ENCODE peak calls at places on chromosomes 5 and 9, in seven cellular contexts. G is A549, O is K562, A is HCT116, H is endothelial cell of umbilical vein, K is GM12878, Q is HepG2. F is an unnamed sample.
A peak's percentile ranks its signal among the peaks of the same experiment; 100 is the strongest.

GRCh38 chr5:82018462-82018861 is 46.6 kb downstream of the ATG10 start:
- DNase-seq in G (no peak), O (peak; percentile 59), A (no peak), H (no peak), K (no peak), Q (peak; percentile 80), F (peak; percentile 91)

GRCh38 chr5:1129725-1130082 is 17.8 kb upstream of the SLC12A7 start:
- DNase-seq in G (no peak), O (no peak), A (no peak), H (no peak), K (no peak), Q (no peak), F (no peak)

GRCh38 chr5:62720036-62720441 is 141.4 kb downstream of the LRRC70 start:
- DNase-seq in G (peak; percentile 37), O (peak; percentile 45), A (peak; percentile 31), H (peak; percentile 25), K (peak; percentile 34), Q (peak; percentile 30), F (peak; percentile 17)

GRCh38 chr5:64759960-64760695 is 8.4 kb downstream of the SREK1IP1 start:
- DNase-seq in G (no peak), O (peak; percentile 60), A (no peak), H (peak; percentile 40), K (no peak), Q (no peak), F (no peak)

GRCh38 chr5:55220433-55221185 is 6.5 kb downstream of the MCIDAS start:
- DNase-seq in G (no peak), O (no peak), A (no peak), H (no peak), K (no peak), Q (no peak), F (no peak)

GRCh38 chr5:165525268-165525667 is 2019.8 kb downstream of the MAT2B start:
- DNase-seq in G (no peak), O (no peak), A (no peak), H (no peak), K (no peak), Q (no peak), F (peak; percentile 20)

GRCh38 chr9:105993051-105993854 is 298.9 kb downstream of the TMEM38B start:
- DNase-seq in G (no peak), O (no peak), A (no peak), H (no peak), K (no peak), Q (no peak), F (no peak)

GRCh38 chr9:77846957-77847574 is 184.5 kb downstream of the GNAQ start:
- DNase-seq in G (no peak), O (no peak), A (no peak), H (peak; percentile 94), K (no peak), Q (no peak), F (peak; percentile 64)

GRCh38 chr9:135228983-135229625 is 141.6 kb downstream of the OLFM1 start:
- DNase-seq in G (no peak), O (no peak), A (no peak), H (no peak), K (no peak), Q (no peak), F (no peak)

GRCh38 chr9:136242908-136243525 is 2.6 kb downstream of the QSOX2 start:
- DNase-seq in G (no peak), O (peak; percentile 35), A (no peak), H (no peak), K (peak; percentile 11), Q (no peak), F (no peak)

GRCh38 chr9:136243631-136244030 is 2.0 kb downstream of the QSOX2 start:
- DNase-seq in G (no peak), O (no peak), A (no peak), H (no peak), K (peak; percentile 27), Q (no peak), F (no peak)

GRCh38 chr9:136245194-136246150 is at the start of gene QSOX2:
- DNase-seq in G (peak; percentile 70), O (peak; percentile 89), A (peak; percentile 54), H (peak; percentile 42), K (peak; percentile 11), Q (peak; percentile 46), F (peak; percentile 82)

GRCh38 chr9:136244776-136245193 is 827 bp downstream of the QSOX2 start:
- DNase-seq in G (no peak), O (no peak), A (no peak), H (no peak), K (no peak), Q (no peak), F (no peak)

GRCh38 chr9:136244116-136244775 is 1.4 kb downstream of the QSOX2 start:
- DNase-seq in G (no peak), O (peak; percentile 35), A (no peak), H (no peak), K (peak; percentile 76), Q (peak; percentile 84), F (peak; percentile 70)
- TF ChIP-seq POLR2A in G (no peak), O (no peak), A (no peak), H (no peak), K (no peak), Q (no peak), F (no peak)

DNA sequence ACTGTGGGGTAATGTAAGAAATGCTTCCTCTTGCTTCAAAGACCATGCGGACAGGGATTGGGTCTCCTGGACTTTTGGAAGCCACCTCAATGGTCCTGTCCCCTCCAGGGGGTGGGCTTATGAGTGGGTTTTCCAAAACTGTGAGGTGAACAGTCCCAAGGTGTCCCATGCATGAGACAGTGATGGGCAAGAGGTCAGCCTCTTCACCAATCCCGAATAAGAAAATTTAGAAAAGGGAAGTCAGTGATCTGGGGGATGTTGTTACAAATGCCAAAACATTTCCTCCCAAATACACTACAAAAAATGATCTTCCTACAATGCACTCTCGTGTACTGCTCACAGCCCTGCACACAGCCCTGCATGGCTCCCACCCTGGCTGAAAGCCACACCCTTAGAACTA is 215.7 kb upstream of the TBC1D2 start:
- DNase-seq in G (no peak), O (no peak), A (no peak), H (no peak), K (no peak), Q (no peak), F (peak; percentile 9)
- TF ChIP-seq CTCF in G (no peak), O (no peak), A (no peak), H (no peak), K (no peak), Q (no peak), F (no peak)

DNA sequence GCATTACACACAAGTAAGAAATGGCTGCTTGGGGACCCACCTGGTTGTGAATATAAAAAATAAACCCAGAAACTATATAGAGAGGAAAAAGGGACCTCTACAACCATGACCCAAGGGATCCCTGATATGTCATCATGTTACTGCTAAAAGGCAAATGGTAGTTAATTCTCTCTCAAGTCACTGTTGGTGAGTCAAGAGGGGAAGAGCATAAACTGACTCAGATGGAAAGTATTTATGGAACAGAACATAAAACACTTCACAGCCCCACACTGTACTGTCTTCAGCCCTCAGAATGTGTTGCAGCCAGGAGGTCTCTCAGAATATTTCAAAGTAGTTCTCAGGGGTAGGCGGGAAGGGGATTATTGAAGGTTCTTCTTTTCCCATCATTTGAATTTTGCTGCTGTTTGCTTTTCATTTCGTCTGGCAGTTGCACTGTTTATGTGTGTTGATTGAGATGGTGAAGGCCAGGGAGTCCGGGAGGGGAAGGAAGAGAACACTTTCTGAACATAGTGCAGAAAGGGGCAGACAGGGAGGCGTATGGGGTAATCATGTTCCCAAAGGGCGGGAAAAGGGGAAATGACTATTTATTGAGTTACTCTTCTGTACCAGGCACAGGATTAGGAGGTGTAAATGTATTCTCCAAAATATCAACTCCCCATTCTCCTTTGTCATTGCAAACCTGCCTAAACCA is 85.5 kb downstream of the TEK start:
- DNase-seq in G (peak; percentile 5), O (no peak), A (peak; percentile 72), H (peak; percentile 85), K (no peak), Q (no peak), F (peak; percentile 37)
- TF ChIP-seq MAX in G (no peak), O (no peak), A (peak; percentile 60), H (no peak), K (no peak), Q (no peak), F (no peak)

GRCh38 chr9:214488-215448 is at the start of gene DOCK8:
- DNase-seq in G (peak; percentile 43), O (peak; percentile 88), A (peak; percentile 35), H (peak; percentile 24), K (no peak), Q (peak; percentile 31), F (peak; percentile 99)
- TF ChIP-seq POLR2A in G (no peak), O (peak; percentile 77), A (no peak), H (no peak), K (peak; percentile 80), Q (no peak), F (peak; percentile 80)

GRCh38 chr9:123365881-123366528 is 10.0 kb downstream of the CRB2 start:
- DNase-seq in G (no peak), O (no peak), A (no peak), H (no peak), K (no peak), Q (no peak), F (no peak)

GRCh38 chr9:123362856-123363255 is 6.9 kb downstream of the CRB2 start:
- DNase-seq in G (no peak), O (no peak), A (no peak), H (no peak), K (no peak), Q (no peak), F (no peak)

GRCh38 chr9:123364241-123364824 is 8.3 kb downstream of the CRB2 start:
- DNase-seq in G (no peak), O (peak; percentile 48), A (no peak), H (no peak), K (no peak), Q (no peak), F (no peak)

GRCh38 chr9:123368023-123368422 is 12.0 kb downstream of the CRB2 start:
- DNase-seq in G (no peak), O (no peak), A (no peak), H (no peak), K (no peak), Q (no peak), F (no peak)

DNA sequence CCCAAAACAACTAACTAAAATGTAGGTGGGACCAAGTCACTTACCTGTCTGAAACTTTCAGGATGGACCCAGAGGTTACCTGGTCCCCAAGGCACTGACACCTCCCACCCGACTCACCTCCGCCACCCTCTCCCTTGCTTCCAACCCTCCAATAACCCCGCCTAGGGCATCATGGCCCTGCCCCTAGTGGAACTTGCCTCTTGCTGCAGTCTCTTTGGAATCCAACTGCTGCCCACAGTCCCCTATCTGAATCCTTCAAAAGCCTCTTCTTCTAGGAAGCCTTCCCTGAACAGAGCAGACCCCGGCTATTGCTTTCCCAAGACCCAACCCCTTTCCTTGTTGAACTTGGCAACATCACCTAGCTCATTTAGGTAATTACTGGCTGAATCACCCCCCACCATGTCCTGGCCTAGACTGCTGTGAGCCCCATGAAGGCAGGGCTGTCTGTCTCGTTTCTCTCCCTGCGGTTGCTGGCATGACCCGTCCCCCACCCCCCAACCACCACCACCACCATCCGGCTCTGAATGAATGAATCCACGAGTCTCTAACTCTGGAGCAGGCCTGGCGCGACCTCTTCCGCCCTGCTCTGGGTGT is 9.4 kb downstream of the CRB2 start:
- DNase-seq in G (no peak), O (peak; percentile 42), A (no peak), H (no peak), K (no peak), Q (peak; percentile 29), F (no peak)
- TF ChIP-seq CTCF in G (no peak), O (peak; percentile 60), A (peak; percentile 56), H (peak; percentile 7), K (peak; percentile 32), Q (peak; percentile 25), F (peak; percentile 27)